ENCODE peak calls at places on chromosomes 3 and 15, in nine cellular contexts. I is left ventricle myocardium inferior; Y is cardiac muscle cell; P is psoas muscle; G is pancreas; D is small intestine; B is PC-9; O is mammary epithelial cell; V is CD8-positive, alpha-beta T cell. J is an unnamed sample. For H3K4me1, the result is how much of the 10 kb centered on the place peaks cover.

GRCh38 chr15:38696120-38696727 is 131.6 kb upstream of the RASGRP1 start:
- DNase-seq in I (no peak), Y (no peak), P (no peak), G (no peak), D (peak), B (no peak), O (peak), V (peak), J (no peak)

GRCh38 chr15:87829651-87830050 is 426.9 kb downstream of the NTRK3 start:
- DNase-seq in I (peak), Y (no peak), P (peak), G (no peak), D (no peak), B (no peak), O (no peak), V (no peak), J (no peak)

GRCh38 chr3:171005648-171006047 is 20.9 kb downstream of the SLC2A2 start:
- DNase-seq in I (no peak), Y (no peak), P (no peak), G (no peak), D (no peak), B (no peak), O (no peak), V (no peak), J (no peak)

GRCh38 chr3:48845170-48845569 is 2.5 kb downstream of the PRKAR2A start:
- DNase-seq in I (no peak), Y (peak), P (no peak), G (no peak), D (no peak), B (no peak), O (no peak), V (no peak), J (no peak)

GRCh38 chr15:87489902-87490301 is 766.6 kb downstream of the NTRK3 start:
- DNase-seq in I (no peak), Y (no peak), P (no peak), G (no peak), D (no peak), B (no peak), O (no peak), V (no peak), J (no peak)

GRCh38 chr15:72205273-72205672 is 7.7 kb upstream of the GRAMD2A start:
- DNase-seq in I (no peak), Y (no peak), P (no peak), G (no peak), D (no peak), B (no peak), O (no peak), V (no peak), J (no peak)

GRCh38 chr15:39079296-39079834 is 501.5 kb upstream of the THBS1 start:
- DNase-seq in I (no peak), Y (peak), P (no peak), G (peak), D (no peak), B (no peak), O (peak), V (no peak), J (no peak)

GRCh38 chr15:90558182-90558581 is 28.5 kb downstream of the CRTC3 start:
- DNase-seq in I (no peak), Y (peak), P (no peak), G (no peak), D (peak), B (no peak), O (no peak), V (no peak), J (peak)

GRCh38 chr15:38648116-38648843 is 83.7 kb upstream of the RASGRP1 start:
- DNase-seq in I (no peak), Y (no peak), P (no peak), G (no peak), D (no peak), B (no peak), O (peak), V (no peak), J (no peak)

GRCh38 chr3:4976109-4976508 is 3.1 kb upstream of the BHLHE40 start:
- DNase-seq in I (peak), Y (peak), P (peak), G (no peak), D (peak), B (no peak), O (peak), V (no peak), J (no peak)

GRCh38 chr15:91348812-91349500 is 248.9 kb downstream of the SV2B start:
- DNase-seq in I (no peak), Y (no peak), P (no peak), G (no peak), D (no peak), B (peak), O (peak), V (peak), J (no peak)

GRCh38 chr3:71062920-71063767 is 520.4 kb downstream of the FOXP1 start:
- DNase-seq in I (no peak), Y (no peak), P (no peak), G (no peak), D (peak), B (no peak), O (peak), V (no peak), J (no peak)

GRCh38 chr3:71064976-71065763 is 518.4 kb downstream of the FOXP1 start:
- DNase-seq in I (peak), Y (peak), P (peak), G (peak), D (peak), B (no peak), O (peak), V (peak), J (peak)

GRCh38 chr3:71064288-71064975 is 519.1 kb downstream of the FOXP1 start:
- DNase-seq in I (no peak), Y (peak), P (peak), G (peak), D (peak), B (no peak), O (peak), V (peak), J (peak)

GRCh38 chr3:71062037-71062919 is 521.2 kb downstream of the FOXP1 start:
- DNase-seq in I (no peak), Y (no peak), P (no peak), G (no peak), D (no peak), B (no peak), O (no peak), V (no peak), J (no peak)

GRCh38 chr3:71063768-71064287 is 519.7 kb downstream of the FOXP1 start:
- DNase-seq in I (peak), Y (peak), P (peak), G (no peak), D (peak), B (no peak), O (peak), V (peak), J (peak)
- H3K4me1 ChIP-seq in I (half or more), Y (half or more), P (half or more), G (half or more), D (under half), B (under half), O (half or more), V (half or more), J (under half)

GRCh38 chr3:144361002-144361401 is 389.4 kb downstream of the DIPK2A start:
- DNase-seq in I (no peak), Y (no peak), P (no peak), G (no peak), D (no peak), B (peak), O (no peak), V (no peak), J (no peak)
- H3K27ac ChIP-seq in I (no peak), Y (no peak), P (no peak), G (no peak), D (no peak), B (no peak), O (no peak), V (no peak), J (no peak)

GRCh38 chr3:16203671-16204629 is 29.5 kb downstream of the GALNT15 start:
- DNase-seq in I (no peak), Y (no peak), P (no peak), G (no peak), D (no peak), B (peak), O (peak), V (no peak), J (no peak)

GRCh38 chr3:16204751-16205150 is 30.3 kb downstream of the GALNT15 start:
- DNase-seq in I (no peak), Y (no peak), P (no peak), G (no peak), D (no peak), B (no peak), O (no peak), V (no peak), J (no peak)

GRCh38 chr3:16200411-16200810 is 25.9 kb downstream of the GALNT15 start:
- DNase-seq in I (no peak), Y (no peak), P (no peak), G (no peak), D (no peak), B (no peak), O (peak), V (no peak), J (no peak)

GRCh38 chr3:16203031-16203430 is 28.6 kb downstream of the GALNT15 start:
- DNase-seq in I (no peak), Y (no peak), P (no peak), G (no peak), D (no peak), B (peak), O (peak), V (no peak), J (no peak)

DNA sequence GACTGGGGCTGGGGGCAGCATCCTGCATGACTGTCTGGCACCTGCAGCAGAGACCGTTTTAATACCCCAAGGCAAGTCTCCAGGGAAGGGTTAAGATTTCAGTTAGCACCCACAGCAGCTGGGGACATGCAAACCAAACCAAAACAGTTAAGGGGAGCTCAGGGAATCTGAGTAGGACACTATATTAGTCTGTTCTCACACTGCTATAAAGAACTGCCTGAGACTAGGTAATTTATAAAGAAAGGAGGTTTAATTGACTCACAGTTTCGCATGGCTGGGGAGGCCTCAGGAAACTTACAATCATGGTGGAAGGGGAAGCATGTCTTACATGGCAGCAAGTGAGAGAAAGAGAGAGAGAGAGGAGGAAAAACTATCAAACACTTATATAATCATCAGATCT is 25.3 kb downstream of the GALNT15 start:
- DNase-seq in I (no peak), Y (no peak), P (no peak), G (no peak), D (no peak), B (no peak), O (no peak), V (no peak), J (no peak)
- H3K4me1 ChIP-seq in I (under half), Y (under half), P (under half), G (under half), D (under half), B (under half), O (under half), V (under half), J (under half)

DNA sequence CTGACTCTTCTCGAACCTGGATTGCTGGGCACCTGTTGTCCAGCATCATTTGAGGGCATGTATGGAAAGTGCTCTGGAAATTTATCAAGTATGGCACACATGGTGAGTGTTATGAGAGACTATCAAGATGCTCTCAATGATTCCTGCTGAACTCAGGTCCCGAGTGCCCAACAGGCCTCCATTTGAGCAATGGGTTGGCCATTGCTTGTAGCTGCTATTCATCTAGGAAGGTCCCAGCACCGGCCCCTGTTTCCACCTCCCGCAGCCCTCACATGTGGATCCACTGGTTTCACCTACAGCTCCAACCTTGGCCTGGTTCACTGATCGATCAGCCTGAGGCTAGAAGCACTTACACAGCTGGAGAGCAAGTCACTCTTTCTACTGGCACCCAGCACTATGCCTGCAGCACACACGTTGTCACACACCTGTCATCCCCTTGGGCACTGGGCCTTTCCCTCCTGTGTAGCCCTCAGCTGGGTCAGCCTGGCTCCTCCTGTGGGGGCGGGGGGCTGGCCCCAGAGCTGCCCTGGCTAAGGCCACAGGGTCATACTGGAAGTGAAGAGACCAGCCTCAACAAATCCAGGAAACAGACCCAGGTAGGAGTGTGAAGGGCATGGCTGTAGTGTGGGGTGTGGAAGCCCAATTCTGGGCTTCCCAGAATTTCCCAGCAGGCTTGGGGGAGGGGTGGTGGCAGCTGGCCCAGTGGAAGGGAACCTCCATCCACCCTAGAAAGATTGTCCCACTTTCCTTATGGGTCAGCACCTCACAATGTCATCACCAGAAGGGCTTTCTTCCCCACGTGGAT is 41.7 kb upstream of the SMAD3 start:
- DNase-seq in I (no peak), Y (no peak), P (no peak), G (no peak), D (no peak), B (peak), O (peak), V (no peak), J (no peak)
- H3K27ac ChIP-seq in I (peak), Y (peak), P (peak), G (peak), D (peak), B (peak), O (peak), V (no peak), J (peak)

GRCh38 chr3:37905987-37906674 is 44.5 kb downstream of the CTDSPL start:
- DNase-seq in I (no peak), Y (peak), P (no peak), G (no peak), D (no peak), B (no peak), O (no peak), V (no peak), J (no peak)

GRCh38 chr3:37907371-37907770 is 45.7 kb downstream of the CTDSPL start:
- DNase-seq in I (no peak), Y (no peak), P (no peak), G (no peak), D (no peak), B (no peak), O (no peak), V (no peak), J (no peak)

GRCh38 chr3:37909067-37909911 is 47.6 kb downstream of the CTDSPL start:
- DNase-seq in I (no peak), Y (no peak), P (no peak), G (no peak), D (peak), B (no peak), O (peak), V (no peak), J (no peak)

GRCh38 chr3:37906734-37907282 is 45.1 kb downstream of the CTDSPL start:
- DNase-seq in I (no peak), Y (no peak), P (no peak), G (no peak), D (no peak), B (no peak), O (no peak), V (no peak), J (no peak)

GRCh38 chr3:37907906-37908305 is 46.2 kb downstream of the CTDSPL start:
- DNase-seq in I (no peak), Y (no peak), P (no peak), G (no peak), D (no peak), B (no peak), O (peak), V (no peak), J (no peak)
- H3K4me1 ChIP-seq in I (half or more), Y (under half), P (under half), G (under half), D (under half), B (under half), O (under half), V (under half), J (under half)

GRCh38 chr3:23931597-23931996 is 13.5 kb upstream of the NR1D2 start:
- DNase-seq in I (no peak), Y (no peak), P (no peak), G (no peak), D (no peak), B (no peak), O (no peak), V (no peak), J (no peak)

GRCh38 chr3:23928525-23928924 is 11.6 kb downstream of the RPL15 start:
- DNase-seq in I (no peak), Y (no peak), P (no peak), G (no peak), D (no peak), B (peak), O (no peak), V (no peak), J (peak)

GRCh38 chr3:23923786-23924185 is 6.9 kb downstream of the RPL15 start:
- DNase-seq in I (no peak), Y (no peak), P (no peak), G (no peak), D (no peak), B (no peak), O (no peak), V (no peak), J (no peak)

GRCh38 chr3:23926246-23926645 is 9.3 kb downstream of the RPL15 start:
- DNase-seq in I (no peak), Y (no peak), P (no peak), G (no peak), D (no peak), B (no peak), O (no peak), V (no peak), J (no peak)

DNA sequence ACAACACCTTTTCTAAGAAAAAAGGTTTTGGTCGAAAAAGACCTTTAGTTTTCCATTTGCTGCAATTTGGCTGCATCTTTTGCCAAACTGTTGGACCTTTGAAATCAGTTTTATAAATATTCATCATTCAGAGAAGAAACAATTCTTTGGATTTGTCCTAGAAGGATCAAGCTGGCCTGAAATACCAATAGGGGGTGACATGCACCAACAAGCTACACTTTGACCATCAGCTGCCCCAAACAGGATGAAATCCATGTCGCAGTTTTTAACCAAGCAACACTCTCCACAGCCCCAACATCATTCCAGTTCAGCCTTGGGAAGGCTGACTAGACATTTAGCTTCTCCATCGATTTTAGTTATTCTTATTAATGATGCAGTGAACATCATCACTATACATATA is 9.8 kb downstream of the RPL15 start:
- DNase-seq in I (no peak), Y (no peak), P (no peak), G (no peak), D (no peak), B (no peak), O (no peak), V (no peak), J (no peak)
- H3K27ac ChIP-seq in I (no peak), Y (no peak), P (no peak), G (no peak), D (no peak), B (no peak), O (no peak), V (no peak), J (no peak)

GRCh38 chr15:51137024-51137423 is 42.3 kb upstream of the TNFAIP8L3 start:
- DNase-seq in I (no peak), Y (no peak), P (no peak), G (no peak), D (no peak), B (no peak), O (no peak), V (no peak), J (no peak)

GRCh38 chr15:51134416-51135199 is 39.9 kb upstream of the TNFAIP8L3 start:
- DNase-seq in I (no peak), Y (no peak), P (no peak), G (no peak), D (no peak), B (no peak), O (no peak), V (no peak), J (no peak)

GRCh38 chr15:51133140-51133630 is 38.5 kb upstream of the TNFAIP8L3 start:
- DNase-seq in I (no peak), Y (no peak), P (no peak), G (no peak), D (no peak), B (no peak), O (peak), V (no peak), J (no peak)

GRCh38 chr15:51132384-51133139 is 37.9 kb upstream of the TNFAIP8L3 start:
- DNase-seq in I (no peak), Y (peak), P (peak), G (no peak), D (no peak), B (no peak), O (peak), V (no peak), J (peak)

GRCh38 chr15:51135276-51135675 is 40.6 kb upstream of the TNFAIP8L3 start:
- DNase-seq in I (no peak), Y (no peak), P (no peak), G (no peak), D (no peak), B (no peak), O (peak), V (no peak), J (no peak)
- H3K4me1 ChIP-seq in I (under half), Y (under half), P (under half), G (under half), D (under half), B (under half), O (under half), V (under half), J (under half)

J was measured in thyroid gland.